ENCODE peak calls at places on chromosomes 13 and 19, in six cellular contexts. K is lower leg skin, Y is tibial artery, C is epithelial cell of esophagus, S is omental fat pad, D is left ventricle myocardium inferior. F is an unnamed sample.

GRCh38 chr19:6707011-6707657 is 13.3 kb downstream of the C3 start:
- DNase-seq in C (no peak), Y (no peak), D (no peak), S (no peak), K (no peak), F (no peak)

GRCh38 chr19:49019242-49019932 is 2.5 kb upstream of the LHB start:
- DNase-seq in C (peak), Y (no peak), K (peak), S (peak), D (peak), F (no peak)

GRCh38 chr13:26010487-26011207 is 41.2 kb downstream of the SHISA2 start:
- DNase-seq in S (no peak), C (no peak), Y (no peak), K (no peak), D (no peak), F (no peak)

GRCh38 chr13:20291037-20291436 is 58.9 kb upstream of the GJB6 start:
- DNase-seq in S (no peak), D (no peak), C (no peak), Y (no peak), K (no peak), F (no peak)

GRCh38 chr13:50998326-50998725 is 88.7 kb downstream of the RNASEH2B start:
- DNase-seq in C (peak), Y (no peak), S (no peak), K (no peak), D (no peak), F (no peak)

GRCh38 chr19:46428278-46429141 is at the start of gene PNMA8C:
- DNase-seq in Y (peak), S (no peak), C (no peak), K (no peak), D (peak), F (no peak)

GRCh38 chr13:88628882-88629281 is 957.7 kb downstream of the SLITRK5 start:
- DNase-seq in K (no peak), Y (no peak), C (no peak), S (no peak), D (no peak), F (no peak)

GRCh38 chr13:32746474-32746873 is 160.2 kb downstream of the PDS5B start:
- DNase-seq in C (no peak), Y (no peak), K (no peak), S (no peak), D (no peak), F (no peak)

GRCh38 chr13:98004107-98004506 is 50.6 kb downstream of the IPO5 start:
- DNase-seq in K (no peak), C (peak), D (no peak), Y (no peak), S (no peak), F (no peak)

GRCh38 chr19:10876459-10877240 is 5.3 kb downstream of the CARM1 start:
- DNase-seq in C (no peak), Y (no peak), K (no peak), S (no peak), D (peak), F (no peak)

GRCh38 chr19:15180451-15181390 is 20.1 kb downstream of the NOTCH3 start:
- DNase-seq in D (peak), S (no peak), Y (no peak), K (no peak), C (peak), F (no peak)

GRCh38 chr19:7628589-7629311 is 595 bp downstream of the XAB2 start:
- DNase-seq in D (no peak), S (no peak), C (no peak), Y (no peak), K (no peak), F (no peak)

GRCh38 chr13:20828540-20829364 is 55.0 kb upstream of the EEF1AKMT1 start:
- DNase-seq in S (no peak), D (no peak), C (peak), K (no peak), Y (no peak), F (no peak)

GRCh38 chr19:36604656-36605100 is 435 bp upstream of the ZNF382 start:
- DNase-seq in C (peak), D (peak), K (peak), Y (peak), S (peak), F (no peak)

GRCh38 chr13:30319703-30320102 is 12.4 kb upstream of the KATNAL1 start:
- DNase-seq in C (no peak), S (no peak), D (no peak), Y (no peak), K (no peak), F (no peak)

GRCh38 chr13:99862243-99862642 is 109.3 kb downstream of the ZIC5 start:
- DNase-seq in Y (no peak), D (no peak), C (no peak), S (no peak), K (no peak), F (no peak)

GRCh38 chr13:51644649-51645048 is 60.4 kb downstream of the WDFY2 start:
- DNase-seq in Y (no peak), S (no peak), K (no peak), C (peak), D (no peak), F (no peak)

GRCh38 chr13:106467406-106468122 is 67.9 kb downstream of the EFNB2 start:
- DNase-seq in S (no peak), C (no peak), K (no peak), Y (no peak), D (no peak), F (no peak)

GRCh38 chr13:27038323-27038722 is 133.3 kb downstream of the USP12 start:
- DNase-seq in C (peak), D (no peak), S (no peak), K (no peak), Y (no peak), F (no peak)

GRCh38 chr13:72963762-72964161 is 95.0 kb upstream of the KLF5 start:
- DNase-seq in D (no peak), Y (no peak), K (no peak), S (no peak), C (no peak), F (no peak)

GRCh38 chr13:111245781-111246384 is 74.6 kb upstream of the TEX29 start:
- DNase-seq in S (no peak), Y (no peak), K (no peak), C (no peak), D (no peak), F (no peak)

GRCh38 chr19:49333426-49334288 is 1.5 kb upstream of the CD37 start:
- DNase-seq in S (no peak), K (peak), C (peak), D (no peak), Y (peak), F (no peak)

GRCh38 chr19:23281663-23282276 is 31.6 kb upstream of the ZNF724 start:
- DNase-seq in K (no peak), D (no peak), S (no peak), Y (no peak), C (no peak), F (no peak)

GRCh38 chr19:51024924-51025323 is 1.5 kb downstream of the KLK11 start:
- DNase-seq in Y (no peak), S (no peak), D (no peak), C (no peak), K (no peak), F (no peak)

GRCh38 chr13:35144496-35144895 is 202.4 kb downstream of the NBEA start:
- DNase-seq in C (peak), K (no peak), Y (no peak), S (no peak), D (no peak), F (no peak)

GRCh38 chr13:79741006-79741405 is 260.1 kb downstream of the NDFIP2 start:
- DNase-seq in Y (no peak), D (no peak), S (no peak), C (no peak), K (no peak), F (no peak)

GRCh38 chr13:58907347-58907746 is 1256.4 kb downstream of the DIAPH3 start:
- DNase-seq in S (no peak), D (no peak), Y (no peak), K (no peak), C (no peak), F (no peak)

GRCh38 chr13:91280806-91281205 is 66.7 kb upstream of the MIR17HG start:
- DNase-seq in D (no peak), S (no peak), K (no peak), C (peak), Y (no peak), F (no peak)

GRCh38 chr19:18284710-18285430 is 3.4 kb upstream of the JUND start:
- DNase-seq in S (no peak), D (no peak), K (no peak), C (no peak), Y (no peak), F (no peak)
- TF ChIP-seq CTCF in S (no peak), D (no peak), K (no peak), C (no peak), Y (no peak), F (no peak)

DNA sequence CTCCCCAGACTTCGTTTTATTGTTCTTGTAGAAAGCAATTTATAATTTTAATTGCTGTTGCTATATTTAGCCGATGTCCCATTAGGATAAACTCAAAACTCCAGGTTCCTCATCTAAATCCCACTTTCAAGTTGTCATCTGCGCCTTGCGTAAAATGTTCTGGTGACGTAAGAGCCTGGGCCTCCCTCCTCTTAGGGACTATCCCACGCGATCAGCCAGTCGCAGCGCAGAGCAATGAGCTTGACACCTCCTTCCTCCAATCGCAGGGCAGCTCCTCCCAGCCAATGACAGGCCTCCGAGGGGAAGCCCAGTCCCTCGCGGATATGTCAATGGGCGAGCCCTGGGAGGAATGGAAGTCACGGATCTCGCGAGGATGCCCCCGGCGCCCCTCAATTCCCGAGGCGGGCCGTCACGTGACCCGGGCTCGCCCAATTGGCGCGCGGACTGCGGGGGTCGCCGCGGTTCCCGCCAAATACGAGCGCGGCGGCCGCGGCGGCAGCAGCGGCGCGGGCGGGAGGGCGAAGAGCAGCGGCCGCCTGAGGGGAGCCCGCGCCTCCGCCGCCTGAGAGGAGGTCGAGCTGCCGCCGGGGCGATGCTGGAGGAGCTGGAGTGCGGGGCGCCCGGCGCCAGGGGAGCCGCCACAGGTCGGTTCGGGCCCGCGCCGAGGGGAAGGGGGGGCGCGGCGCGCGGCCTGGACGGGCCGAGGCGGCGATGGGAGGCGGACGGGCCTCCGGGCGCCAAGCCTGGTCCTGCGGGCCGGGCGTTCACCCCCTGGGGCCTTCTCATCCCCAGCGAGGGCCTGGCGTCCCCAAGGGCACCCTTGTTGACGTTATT is at the start of gene CHAF1A:
- DNase-seq in Y (peak), D (peak), S (peak), C (peak), K (peak), F (peak)
- TF ChIP-seq CTCF in Y (no peak), D (no peak), S (no peak), C (no peak), K (no peak), F (no peak)

GRCh38 chr19:30011051-30011578 is 69.1 kb downstream of the URI1 start:
- DNase-seq in C (no peak), D (no peak), K (no peak), S (no peak), Y (no peak), F (no peak)
- TF ChIP-seq CTCF in C (no peak), D (no peak), K (no peak), S (no peak), Y (no peak), F (no peak)

DNA sequence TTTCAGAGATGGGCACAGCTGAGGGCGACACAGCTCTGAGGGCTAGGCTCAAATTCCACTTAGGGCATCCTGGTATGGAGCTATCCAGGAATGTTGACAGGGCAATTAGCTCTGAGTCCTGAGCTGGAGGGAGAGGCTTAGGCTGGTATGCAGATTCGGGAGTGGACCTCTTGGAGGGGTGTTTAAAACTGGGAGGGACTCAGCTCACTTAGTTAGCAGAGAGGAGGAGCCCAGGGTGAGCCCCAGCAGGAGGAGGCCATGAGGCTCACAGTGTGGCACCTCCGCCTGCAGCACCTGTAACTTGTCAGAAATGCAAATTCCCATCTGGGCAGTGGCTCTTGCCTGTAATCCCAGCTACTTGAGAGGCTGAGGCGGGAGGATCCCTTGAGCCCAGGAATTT is 10.2 kb upstream of the NOP53 start:
- DNase-seq in K (no peak), S (no peak), Y (no peak), C (no peak), D (no peak), F (no peak)
- TF ChIP-seq CTCF in K (no peak), S (no peak), Y (no peak), C (no peak), D (no peak), F (no peak)

F was measured in osteocyte.